ENCODE peak calls at places on chromosomes 4 and X, in eight cellular contexts. One of them, this sample, is unnamed.
A peak's percentile ranks its signal among the peaks of the same experiment; 100 is the strongest.

GRCh38 chr4:170672571-170672970 is 582.8 kb upstream of the AADAT start:
- DNase-seq in HCT116: no peak
- DNase-seq in H1: no peak
- DNase-seq in GM12878: no peak
- DNase-seq in K562: no peak
- DNase-seq in GM23338: no peak
- DNase-seq in endothelial cell of umbilical vein: peak; percentile 2
- DNase-seq in HepG2: no peak
- DNase-seq in this sample: no peak

GRCh38 chr4:48008021-48008596 is 8.4 kb downstream of the CNGA1 start:
- DNase-seq in HCT116: peak; percentile 34
- DNase-seq in H1: no peak
- DNase-seq in GM12878: no peak
- DNase-seq in K562: no peak
- DNase-seq in GM23338: peak; percentile 76
- DNase-seq in endothelial cell of umbilical vein: no peak
- DNase-seq in HepG2: no peak
- DNase-seq in this sample: no peak

GRCh38 chrX:31555506-31555905 is 483.7 kb upstream of the FTHL17 start:
- DNase-seq in HCT116: no peak
- DNase-seq in H1: no peak
- DNase-seq in GM12878: no peak
- DNase-seq in K562: no peak
- DNase-seq in GM23338: no peak
- DNase-seq in endothelial cell of umbilical vein: no peak
- DNase-seq in HepG2: no peak
- DNase-seq in this sample: no peak

GRCh38 chr4:123462007-123462406 is 65.4 kb downstream of the SPRY1 start:
- DNase-seq in HCT116: no peak
- DNase-seq in H1: no peak
- DNase-seq in GM12878: no peak
- DNase-seq in K562: no peak
- DNase-seq in GM23338: no peak
- DNase-seq in endothelial cell of umbilical vein: no peak
- DNase-seq in HepG2: peak; percentile 13
- DNase-seq in this sample: no peak

GRCh38 chr4:14770025-14770424 is 232.3 kb upstream of the CPEB2 start:
- DNase-seq in HCT116: no peak
- DNase-seq in H1: no peak
- DNase-seq in GM12878: no peak
- DNase-seq in K562: no peak
- DNase-seq in GM23338: no peak
- DNase-seq in endothelial cell of umbilical vein: no peak
- DNase-seq in HepG2: no peak
- DNase-seq in this sample: no peak

GRCh38 chr4:140645196-140645595 is 76.4 kb upstream of the UCP1 start:
- DNase-seq in HCT116: no peak
- DNase-seq in H1: no peak
- DNase-seq in GM12878: no peak
- DNase-seq in K562: no peak
- DNase-seq in GM23338: no peak
- DNase-seq in endothelial cell of umbilical vein: no peak
- DNase-seq in HepG2: no peak
- DNase-seq in this sample: no peak

GRCh38 chr4:105709081-105709450 is 482 bp downstream of the GSTCD start:
- DNase-seq in HCT116: peak; percentile 6
- DNase-seq in H1: no peak
- DNase-seq in GM12878: no peak
- DNase-seq in K562: no peak
- DNase-seq in GM23338: peak; percentile 59
- DNase-seq in endothelial cell of umbilical vein: peak; percentile 54
- DNase-seq in HepG2: peak; percentile 10
- DNase-seq in this sample: no peak

GRCh38 chr4:102824398-102824797 is 3.0 kb downstream of the UBE2D3 start:
- DNase-seq in HCT116: no peak
- DNase-seq in H1: no peak
- DNase-seq in GM12878: no peak
- DNase-seq in K562: no peak
- DNase-seq in GM23338: no peak
- DNase-seq in endothelial cell of umbilical vein: no peak
- DNase-seq in HepG2: no peak
- DNase-seq in this sample: no peak

GRCh38 chr4:138438608-138439007 is 196.5 kb upstream of the SLC7A11 start:
- DNase-seq in HCT116: no peak
- DNase-seq in H1: no peak
- DNase-seq in GM12878: no peak
- DNase-seq in K562: peak; percentile 15
- DNase-seq in GM23338: no peak
- DNase-seq in endothelial cell of umbilical vein: no peak
- DNase-seq in HepG2: no peak
- DNase-seq in this sample: no peak

GRCh38 chr4:17535906-17536305 is 20.9 kb downstream of the CLRN2 start:
- DNase-seq in HCT116: peak; percentile 19
- DNase-seq in H1: no peak
- DNase-seq in GM12878: no peak
- DNase-seq in K562: peak; percentile 54
- DNase-seq in GM23338: no peak
- DNase-seq in endothelial cell of umbilical vein: no peak
- DNase-seq in HepG2: peak; percentile 36
- DNase-seq in this sample: no peak

GRCh38 chr4:46950826-46951225 is 41.8 kb upstream of the COX7B2 start:
- DNase-seq in HCT116: no peak
- DNase-seq in H1: no peak
- DNase-seq in GM12878: no peak
- DNase-seq in K562: no peak
- DNase-seq in GM23338: no peak
- DNase-seq in endothelial cell of umbilical vein: no peak
- DNase-seq in HepG2: no peak
- DNase-seq in this sample: no peak

GRCh38 chr4:56976878-56977320 is 507 bp downstream of the NOA1 start:
- DNase-seq in HCT116: peak; percentile 19
- DNase-seq in H1: no peak
- DNase-seq in GM12878: no peak
- DNase-seq in K562: peak; percentile 50
- DNase-seq in GM23338: peak; percentile 77
- DNase-seq in endothelial cell of umbilical vein: peak; percentile 38
- DNase-seq in HepG2: peak; percentile 26
- DNase-seq in this sample: no peak

GRCh38 chrX:53163436-53163835 is 61.6 kb downstream of the KDM5C start:
- DNase-seq in HCT116: no peak
- DNase-seq in H1: no peak
- DNase-seq in GM12878: no peak
- DNase-seq in K562: no peak
- DNase-seq in GM23338: peak; percentile 30
- DNase-seq in endothelial cell of umbilical vein: no peak
- DNase-seq in HepG2: no peak
- DNase-seq in this sample: no peak

GRCh38 chr4:110348711-110349383 is 127.1 kb upstream of the ENPEP start:
- DNase-seq in HCT116: no peak
- DNase-seq in H1: no peak
- DNase-seq in GM12878: no peak
- DNase-seq in K562: no peak
- DNase-seq in GM23338: no peak
- DNase-seq in endothelial cell of umbilical vein: no peak
- DNase-seq in HepG2: no peak
- DNase-seq in this sample: no peak

GRCh38 chr4:159097785-159098184 is 5.1 kb upstream of the RAPGEF2 start:
- DNase-seq in HCT116: no peak
- DNase-seq in H1: no peak
- DNase-seq in GM12878: no peak
- DNase-seq in K562: no peak
- DNase-seq in GM23338: peak; percentile 59
- DNase-seq in endothelial cell of umbilical vein: peak; percentile 16
- DNase-seq in HepG2: no peak
- DNase-seq in this sample: no peak

GRCh38 chr4:24488399-24489164 is 95.8 kb downstream of the DHX15 start:
- DNase-seq in HCT116: peak; percentile 41
- DNase-seq in H1: no peak
- DNase-seq in GM12878: peak; percentile 5
- DNase-seq in K562: peak; percentile 86
- DNase-seq in GM23338: peak; percentile 93
- DNase-seq in endothelial cell of umbilical vein: peak; percentile 67
- DNase-seq in HepG2: peak; percentile 44
- DNase-seq in this sample: no peak

GRCh38 chr4:112862318-112862674 is 187.2 kb upstream of the ANK2 start:
- DNase-seq in HCT116: no peak
- DNase-seq in H1: no peak
- DNase-seq in GM12878: no peak
- DNase-seq in K562: no peak
- DNase-seq in GM23338: no peak
- DNase-seq in endothelial cell of umbilical vein: no peak
- DNase-seq in HepG2: no peak
- DNase-seq in this sample: no peak

GRCh38 chrX:133415276-133416105 is at the start of gene GPC4:
- DNase-seq in HCT116: peak; percentile 57
- DNase-seq in H1: no peak
- DNase-seq in GM12878: no peak
- DNase-seq in K562: no peak
- DNase-seq in GM23338: peak; percentile 86
- DNase-seq in endothelial cell of umbilical vein: no peak
- DNase-seq in HepG2: no peak
- DNase-seq in this sample: no peak

GRCh38 chr4:2217726-2218125 is 24.2 kb downstream of the HAUS3 start:
- DNase-seq in HCT116: no peak
- DNase-seq in H1: no peak
- DNase-seq in GM12878: no peak
- DNase-seq in K562: no peak
- DNase-seq in GM23338: no peak
- DNase-seq in endothelial cell of umbilical vein: no peak
- DNase-seq in HepG2: no peak
- DNase-seq in this sample: no peak

GRCh38 chr4:158605393-158605792 is 66.3 kb downstream of the C4orf46 start:
- DNase-seq in HCT116: no peak
- DNase-seq in H1: no peak
- DNase-seq in GM12878: no peak
- DNase-seq in K562: no peak
- DNase-seq in GM23338: no peak
- DNase-seq in endothelial cell of umbilical vein: no peak
- DNase-seq in HepG2: no peak
- DNase-seq in this sample: no peak

GRCh38 chr4:177802149-177802548 is 359.9 kb upstream of the AGA start:
- DNase-seq in HCT116: no peak
- DNase-seq in H1: no peak
- DNase-seq in GM12878: no peak
- DNase-seq in K562: no peak
- DNase-seq in GM23338: no peak
- DNase-seq in endothelial cell of umbilical vein: no peak
- DNase-seq in HepG2: no peak
- DNase-seq in this sample: no peak

GRCh38 chrX:53984895-53985294 is 59.4 kb downstream of the PHF8 start:
- DNase-seq in HCT116: no peak
- DNase-seq in H1: no peak
- DNase-seq in GM12878: no peak
- DNase-seq in K562: no peak
- DNase-seq in GM23338: no peak
- DNase-seq in endothelial cell of umbilical vein: no peak
- DNase-seq in HepG2: no peak
- DNase-seq in this sample: no peak

GRCh38 chrX:109283870-109284269 is 198.0 kb downstream of the GUCY2F start:
- DNase-seq in HCT116: no peak
- DNase-seq in H1: no peak
- DNase-seq in GM12878: no peak
- DNase-seq in K562: no peak
- DNase-seq in GM23338: no peak
- DNase-seq in endothelial cell of umbilical vein: no peak
- DNase-seq in HepG2: no peak
- DNase-seq in this sample: no peak

GRCh38 chrX:109281478-109282275 is 200.2 kb downstream of the GUCY2F start:
- DNase-seq in HCT116: no peak
- DNase-seq in H1: no peak
- DNase-seq in GM12878: no peak
- DNase-seq in K562: no peak
- DNase-seq in GM23338: peak; percentile 8
- DNase-seq in endothelial cell of umbilical vein: peak; percentile 65
- DNase-seq in HepG2: no peak
- DNase-seq in this sample: no peak
- TF ChIP-seq POLR2AphosphoS5 in HCT116: no peak
- TF ChIP-seq POLR2AphosphoS5 in H1: no peak
- TF ChIP-seq POLR2AphosphoS5 in GM12878: no peak
- TF ChIP-seq POLR2AphosphoS5 in K562: no peak
- TF ChIP-seq POLR2AphosphoS5 in GM23338: no peak
- TF ChIP-seq POLR2AphosphoS5 in endothelial cell of umbilical vein: no peak
- TF ChIP-seq POLR2AphosphoS5 in HepG2: no peak
- TF ChIP-seq POLR2AphosphoS5 in this sample: no peak

DNA sequence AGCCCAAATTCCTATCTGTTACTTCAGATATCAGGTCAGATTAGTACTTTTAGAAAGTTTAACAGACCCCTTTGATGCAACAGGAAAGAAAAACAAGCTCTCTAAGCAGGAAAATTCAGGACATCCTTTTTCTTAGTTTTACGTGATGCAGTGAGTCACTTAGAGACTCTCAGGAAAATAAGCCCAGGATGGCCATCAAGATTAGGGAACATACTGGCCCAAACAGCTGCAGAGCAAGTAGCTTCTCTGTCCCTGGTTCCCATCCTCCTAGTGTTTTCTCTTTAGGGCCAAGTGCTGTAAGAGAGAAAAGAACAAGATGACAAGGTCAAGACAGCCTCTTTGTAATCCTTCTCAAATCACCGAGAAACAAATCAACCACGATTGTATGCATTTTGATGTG is 219.1 kb downstream of the ZNF674 start:
- DNase-seq in HCT116: no peak
- DNase-seq in H1: no peak
- DNase-seq in GM12878: no peak
- DNase-seq in K562: no peak
- DNase-seq in GM23338: peak; percentile 31
- DNase-seq in endothelial cell of umbilical vein: peak; percentile 72
- DNase-seq in HepG2: no peak
- DNase-seq in this sample: no peak
- H3K4me3 ChIP-seq in HCT116: no peak overlapping the region
- H3K4me3 ChIP-seq in H1: no peak overlapping the region
- H3K4me3 ChIP-seq in GM12878: no peak overlapping the region
- H3K4me3 ChIP-seq in K562: no peak overlapping the region
- H3K4me3 ChIP-seq in GM23338: peak overlapping the region; percentile 27
- H3K4me3 ChIP-seq in endothelial cell of umbilical vein: no peak overlapping the region
- H3K4me3 ChIP-seq in HepG2: peak overlapping the region; percentile 63
- H3K4me3 ChIP-seq in this sample: no peak overlapping the region

GRCh38 chrX:137482136-137482535 is 83.8 kb upstream of the ZIC3 start:
- DNase-seq in HCT116: no peak
- DNase-seq in H1: no peak
- DNase-seq in GM12878: no peak
- DNase-seq in K562: no peak
- DNase-seq in GM23338: no peak
- DNase-seq in endothelial cell of umbilical vein: no peak
- DNase-seq in HepG2: no peak
- DNase-seq in this sample: no peak

GRCh38 chrX:137479394-137479793 is 86.5 kb upstream of the ZIC3 start:
- DNase-seq in HCT116: no peak
- DNase-seq in H1: no peak
- DNase-seq in GM12878: no peak
- DNase-seq in K562: no peak
- DNase-seq in GM23338: no peak
- DNase-seq in endothelial cell of umbilical vein: no peak
- DNase-seq in HepG2: no peak
- DNase-seq in this sample: no peak

GRCh38 chrX:137483554-137483953 is 82.4 kb upstream of the ZIC3 start:
- DNase-seq in HCT116: no peak
- DNase-seq in H1: no peak
- DNase-seq in GM12878: no peak
- DNase-seq in K562: no peak
- DNase-seq in GM23338: no peak
- DNase-seq in endothelial cell of umbilical vein: no peak
- DNase-seq in HepG2: no peak
- DNase-seq in this sample: no peak
- TF ChIP-seq EZH2 in HCT116: no peak
- TF ChIP-seq EZH2 in H1: no peak
- TF ChIP-seq EZH2 in GM12878: no peak
- TF ChIP-seq EZH2 in K562: no peak
- TF ChIP-seq EZH2 in GM23338: no peak
- TF ChIP-seq EZH2 in endothelial cell of umbilical vein: no peak
- TF ChIP-seq EZH2 in HepG2: no peak
- TF ChIP-seq EZH2 in this sample: no peak

GRCh38 chr4:168864831-168865541 is 145.1 kb downstream of the CBR4 start:
- DNase-seq in HCT116: no peak
- DNase-seq in H1: no peak
- DNase-seq in GM12878: no peak
- DNase-seq in K562: no peak
- DNase-seq in GM23338: peak; percentile 70
- DNase-seq in endothelial cell of umbilical vein: no peak
- DNase-seq in HepG2: no peak
- DNase-seq in this sample: no peak
- TF ChIP-seq POLR2AphosphoS5 in HCT116: no peak
- TF ChIP-seq POLR2AphosphoS5 in H1: no peak
- TF ChIP-seq POLR2AphosphoS5 in GM12878: no peak
- TF ChIP-seq POLR2AphosphoS5 in K562: no peak
- TF ChIP-seq POLR2AphosphoS5 in GM23338: no peak
- TF ChIP-seq POLR2AphosphoS5 in endothelial cell of umbilical vein: no peak
- TF ChIP-seq POLR2AphosphoS5 in HepG2: no peak
- TF ChIP-seq POLR2AphosphoS5 in this sample: no peak